ENCODE peak calls at places on chromosomes 2 and 18, in six cellular contexts. B is right lobe of liver, D is HepG2, I is omental fat pad, W is neural crest cell, K is heart left ventricle. S is an unnamed sample.

GRCh38 chr18:12079504-12080237 is 14.0 kb upstream of the ANKRD62 start:
- DNase-seq in K (peak), D (peak), B (no peak), I (no peak), W (no peak), S (no peak)

GRCh38 chr2:858646-859045 is 92.0 kb upstream of the SNTG2 start:
- DNase-seq in W (no peak), D (no peak), K (no peak), B (no peak), I (no peak), S (no peak)

GRCh38 chr2:109612991-109613921 is 510 bp downstream of the SEPTIN10 start:
- DNase-seq in D (peak), B (no peak), W (no peak), I (no peak), K (peak), S (peak)

GRCh38 chr2:51866361-51866760 is 834.4 kb upstream of the NRXN1 start:
- DNase-seq in D (no peak), W (no peak), B (no peak), K (no peak), I (no peak), S (peak)

GRCh38 chr2:235235977-235236767 is 257.7 kb upstream of the AGAP1 start:
- DNase-seq in D (no peak), W (no peak), I (no peak), K (no peak), B (no peak), S (peak)

GRCh38 chr2:130846686-130847375 is 10.1 kb downstream of the ARHGEF4 start:
- DNase-seq in B (no peak), I (no peak), D (no peak), W (no peak), K (peak), S (peak)

GRCh38 chr2:224655006-224655537 is 61.1 kb downstream of the CCDC195 start:
- DNase-seq in W (no peak), D (no peak), I (no peak), K (no peak), B (no peak), S (no peak)

GRCh38 chr18:45103319-45104070 is 422.8 kb downstream of the SETBP1 start:
- DNase-seq in B (no peak), D (no peak), K (no peak), I (no peak), W (no peak), S (no peak)

GRCh38 chr2:44952143-44952805 is 10.8 kb downstream of the SIX3 start:
- DNase-seq in K (no peak), D (peak), I (no peak), B (no peak), W (peak), S (peak)

GRCh38 chr2:17257194-17257909 is 260.9 kb downstream of the RAD51AP2 start:
- DNase-seq in K (no peak), B (no peak), W (no peak), I (no peak), D (no peak), S (no peak)

GRCh38 chr18:2897015-2897414 is 50.2 kb downstream of the EMILIN2 start:
- DNase-seq in I (no peak), W (no peak), B (no peak), K (no peak), D (no peak), S (no peak)

GRCh38 chr2:3911891-3912455 is 208.6 kb downstream of the DCDC2C start:
- DNase-seq in I (no peak), W (peak), K (no peak), B (no peak), D (no peak), S (no peak)

GRCh38 chr18:48615566-48616401 is 77.0 kb downstream of the CTIF start:
- DNase-seq in D (no peak), W (no peak), I (no peak), B (no peak), K (no peak), S (no peak)

GRCh38 chr18:45335644-45336043 is 279.6 kb upstream of the SLC14A2 start:
- DNase-seq in K (no peak), I (no peak), W (no peak), D (no peak), B (no peak), S (peak)

GRCh38 chr2:101820519-101820918 is 123.0 kb downstream of the MAP4K4 start:
- DNase-seq in I (no peak), D (no peak), W (no peak), B (no peak), K (no peak), S (peak)

GRCh38 chr2:180472133-180472532 is 465.0 kb upstream of the CWC22 start:
- DNase-seq in W (no peak), B (no peak), I (no peak), D (no peak), K (no peak), S (no peak)

GRCh38 chr18:3799515-3799914 is 349.5 kb downstream of the TGIF1 start:
- DNase-seq in K (no peak), D (no peak), B (no peak), W (no peak), I (no peak), S (no peak)

GRCh38 chr2:28495551-28496284 is at the start of gene PLB1:
- DNase-seq in D (no peak), K (no peak), W (no peak), I (no peak), B (no peak), S (no peak)

GRCh38 chr2:159074605-159075004 is 106.2 kb downstream of the TANC1 start:
- DNase-seq in I (no peak), B (no peak), W (no peak), D (no peak), K (no peak), S (no peak)

GRCh38 chr2:159078443-159078842 is 110.0 kb downstream of the TANC1 start:
- DNase-seq in K (no peak), D (no peak), I (no peak), W (no peak), B (no peak), S (no peak)

GRCh38 chr2:159075726-159076125 is 107.3 kb downstream of the TANC1 start:
- DNase-seq in W (no peak), B (no peak), K (no peak), I (no peak), D (no peak), S (no peak)

GRCh38 chr2:159077869-159078268 is 109.4 kb downstream of the TANC1 start:
- DNase-seq in B (no peak), K (no peak), I (no peak), W (no peak), D (no peak), S (no peak)

DNA sequence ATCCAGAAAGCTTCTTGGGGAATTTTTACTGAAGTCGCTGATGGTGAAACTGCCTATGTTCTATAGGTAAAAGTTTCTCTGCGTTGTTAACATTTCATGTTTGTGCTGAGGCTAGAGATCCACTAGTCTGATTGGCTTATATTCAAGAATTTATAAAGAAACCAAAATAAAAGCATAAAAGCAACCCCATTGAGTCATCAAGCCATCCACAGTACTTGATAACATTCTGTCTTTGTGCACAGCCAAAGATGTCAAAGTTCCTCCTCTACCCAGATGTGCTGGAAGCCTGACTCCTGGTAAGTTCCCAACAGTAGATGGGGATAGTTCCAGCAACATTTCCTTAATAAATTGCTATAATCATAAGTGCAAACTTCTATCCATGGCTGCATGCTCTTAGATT is 107.8 kb downstream of the TANC1 start:
- DNase-seq in K (no peak), I (no peak), B (no peak), D (no peak), W (no peak), S (peak)
- TF ChIP-seq CTCF in K (no peak), I (no peak), B (no peak), D (no peak), W (no peak), S (no peak)

DNA sequence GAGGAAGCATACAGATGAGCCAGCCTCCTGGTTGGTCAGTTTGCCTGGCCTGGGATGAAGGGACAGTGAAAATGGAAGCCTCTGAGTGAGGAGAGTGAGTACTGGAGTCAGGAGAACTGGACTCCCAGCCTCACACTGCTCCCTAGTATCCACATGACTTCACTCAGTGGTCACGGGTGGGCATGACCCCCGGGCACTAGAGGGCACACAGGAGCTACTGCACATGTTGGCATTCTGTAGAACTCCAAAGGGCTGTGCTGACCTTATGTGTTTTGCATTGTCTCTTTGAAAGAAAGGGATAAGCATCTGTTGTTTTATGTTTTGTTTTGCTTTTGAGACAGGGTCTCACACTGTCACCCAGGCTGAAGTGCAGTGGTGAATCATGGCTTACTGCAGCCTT is 23.7 kb downstream of the NCAPH start:
- DNase-seq in B (no peak), W (no peak), D (no peak), I (no peak), K (no peak), S (peak)
- TF ChIP-seq CTCF in B (peak), W (no peak), D (peak), I (no peak), K (no peak), S (peak)

GRCh38 chr2:64914735-64915509 is 74.3 kb upstream of the SLC1A4 start:
- DNase-seq in W (no peak), K (no peak), I (no peak), D (no peak), B (no peak), S (no peak)

GRCh38 chr2:64915510-64915900 is 73.7 kb upstream of the SLC1A4 start:
- DNase-seq in I (no peak), D (no peak), K (no peak), B (no peak), W (no peak), S (no peak)

GRCh38 chr2:64914247-64914646 is 75.0 kb upstream of the SLC1A4 start:
- DNase-seq in W (no peak), I (no peak), B (no peak), D (no peak), K (no peak), S (no peak)

GRCh38 chr2:64910972-64911433 is 78.2 kb upstream of the SLC1A4 start:
- DNase-seq in K (no peak), W (no peak), B (no peak), I (no peak), D (no peak), S (no peak)

GRCh38 chr2:64913357-64913869 is 75.8 kb upstream of the SLC1A4 start:
- DNase-seq in I (no peak), D (peak), W (no peak), K (no peak), B (peak), S (peak)
- TF ChIP-seq CTCF in I (no peak), D (peak), W (peak), K (no peak), B (peak), S (peak)

GRCh38 chr2:217167531-217167930 is 307.7 kb upstream of the TNP1 start:
- DNase-seq in K (no peak), D (no peak), I (no peak), W (no peak), B (no peak), S (peak)

GRCh38 chr2:217168396-217168795 is 308.5 kb upstream of the TNP1 start:
- DNase-seq in I (no peak), B (no peak), W (no peak), D (no peak), K (no peak), S (no peak)

GRCh38 chr2:217166241-217166640 is 306.4 kb upstream of the TNP1 start:
- DNase-seq in B (no peak), K (no peak), D (peak), W (no peak), I (no peak), S (peak)

GRCh38 chr2:217164008-217164407 is 304.1 kb upstream of the TNP1 start:
- DNase-seq in B (no peak), K (no peak), D (no peak), I (no peak), W (no peak), S (no peak)

GRCh38 chr2:217165547-217165946 is 305.7 kb upstream of the TNP1 start:
- DNase-seq in I (no peak), W (no peak), K (no peak), D (no peak), B (no peak), S (no peak)
- TF ChIP-seq CTCF in I (no peak), W (no peak), K (no peak), D (no peak), B (no peak), S (no peak)

GRCh38 chr18:37582306-37582705 is 16.7 kb upstream of the CELF4 start:
- DNase-seq in K (no peak), I (no peak), B (no peak), W (no peak), D (no peak), S (no peak)

GRCh38 chr18:37578182-37578678 is 12.6 kb upstream of the CELF4 start:
- DNase-seq in D (no peak), I (no peak), W (no peak), B (no peak), K (no peak), S (no peak)

GRCh38 chr18:37575646-37576045 is 10.0 kb upstream of the CELF4 start:
- DNase-seq in W (no peak), K (no peak), B (no peak), D (no peak), I (no peak), S (no peak)

GRCh38 chr18:37577051-37577611 is 11.5 kb upstream of the CELF4 start:
- DNase-seq in K (no peak), W (no peak), D (no peak), I (no peak), B (no peak), S (no peak)

GRCh38 chr18:37578886-37579513 is 13.4 kb upstream of the CELF4 start:
- DNase-seq in D (peak), I (no peak), K (no peak), B (no peak), W (no peak), S (peak)
- TF ChIP-seq CTCF in D (peak), I (no peak), K (no peak), B (peak), W (peak), S (peak)